ENCODE peak calls at places on chromosomes 12 and 14, in nine cellular contexts. J, U, F, K, H, N, Y, R and D are unnamed samples.

GRCh38 chr14:70981005-70981952 is 74.0 kb downstream of the PCNX1 start:
- DNase-seq in N (no peak), K (no peak), R (no peak), J (no peak), U (no peak), H (no peak), Y (no peak), F (no peak), D (no peak)

GRCh38 chr12:15842106-15842505 is 40.1 kb upstream of the STRAP start:
- DNase-seq in H (peak), K (peak), U (no peak), Y (no peak), F (no peak), N (peak), R (peak), J (no peak), D (no peak)

GRCh38 chr12:110107369-110108281 is 16.5 kb upstream of the IFT81 start:
- DNase-seq in Y (no peak), F (peak), K (no peak), U (no peak), N (peak), R (peak), H (peak), J (no peak), D (no peak)

GRCh38 chr12:130832561-130833209 is 6.4 kb downstream of the STX2 start:
- DNase-seq in Y (no peak), F (no peak), J (no peak), H (peak), K (no peak), N (peak), R (peak), U (peak), D (no peak)

GRCh38 chr12:563250-563781 is 99.9 kb downstream of the NINJ2 start:
- DNase-seq in F (no peak), U (no peak), N (no peak), J (no peak), R (no peak), K (no peak), Y (no peak), H (no peak), D (peak)

GRCh38 chr12:75661927-75662326 is 150.5 kb upstream of the KRR1 start:
- DNase-seq in U (no peak), N (peak), K (no peak), H (peak), F (no peak), J (no peak), R (no peak), Y (no peak), D (no peak)

GRCh38 chr14:89125216-89125615 is 291.8 kb downstream of the FOXN3 start:
- DNase-seq in H (no peak), F (no peak), Y (no peak), N (no peak), K (no peak), J (no peak), R (no peak), U (no peak), D (no peak)

GRCh38 chr14:70907172-70907995 is at the start of gene PCNX1:
- DNase-seq in U (peak), F (peak), N (no peak), K (peak), H (peak), R (peak), Y (peak), J (peak), D (peak)